ENCODE peak calls at places on chromosome 7, in seven cellular contexts. P is cardiac muscle cell, X is anterior cingulate cortex, B is hepatocyte, I is AG09309, D is left ventricle myocardium inferior, H is hepatic stellate cell. G is an unnamed sample.

GRCh38 chr7:26865094-26865388 is 651 bp upstream of the SKAP2 start:
- DNase-seq in D (peak), H (peak), I (no peak), P (no peak), B (no peak), X (no peak), G (no peak)

GRCh38 chr7:16811555-16811954 is 6.8 kb upstream of the AGR2 start:
- DNase-seq in D (no peak), H (peak), I (no peak), X (no peak), B (peak), P (no peak), G (no peak)

GRCh38 chr7:2539031-2540028 is 16.0 kb downstream of the BRAT1 start:
- DNase-seq in I (no peak), H (no peak), B (no peak), D (no peak), X (no peak), P (no peak), G (no peak)

GRCh38 chr7:25409897-25410635 is 181.8 kb upstream of the NPVF start:
- DNase-seq in D (no peak), P (no peak), I (no peak), H (no peak), X (no peak), B (no peak), G (no peak)

GRCh38 chr7:16926283-16926682 is 44.5 kb upstream of the AGR3 start:
- DNase-seq in X (no peak), H (peak), B (peak), P (peak), I (peak), D (peak), G (peak)

GRCh38 chr7:27161214-27161720 is 4.1 kb downstream of the HOXA9 start:
- DNase-seq in H (no peak), P (no peak), B (peak), D (peak), I (no peak), X (no peak), G (peak)

GRCh38 chr7:150972094-150972493 is 6.0 kb downstream of the KCNH2 start:
- DNase-seq in B (no peak), I (no peak), X (peak), D (peak), P (no peak), H (no peak), G (no peak)

GRCh38 chr7:55641273-55641691 is 69.0 kb upstream of the VOPP1 start:
- DNase-seq in D (no peak), X (peak), I (peak), B (peak), P (peak), H (peak), G (peak)

GRCh38 chr7:73541722-73542121 is 15.8 kb downstream of the BCL7B start:
- DNase-seq in B (no peak), P (no peak), X (no peak), D (no peak), H (no peak), I (no peak), G (no peak)

GRCh38 chr7:5422324-5423271 is 1.0 kb downstream of the TNRC18 start:
- DNase-seq in D (peak), P (peak), H (peak), I (no peak), B (peak), X (no peak), G (no peak)

GRCh38 chr7:46854958-46855473 is 726.9 kb downstream of the TNS3 start:
- DNase-seq in H (peak), B (no peak), I (peak), D (no peak), X (no peak), P (no peak), G (peak)

GRCh38 chr7:47482013-47482761 is 99.7 kb downstream of the TNS3 start:
- DNase-seq in H (peak), X (no peak), D (no peak), P (peak), I (peak), B (peak), G (peak)

GRCh38 chr7:51019231-51019844 is 236.6 kb upstream of the GRB10 start:
- DNase-seq in P (no peak), I (peak), D (no peak), H (no peak), X (no peak), B (no peak), G (no peak)

GRCh38 chr7:131692131-131692960 is 135.9 kb upstream of the PODXL start:
- DNase-seq in H (peak), I (no peak), B (peak), X (peak), D (peak), P (peak), G (peak)

GRCh38 chr7:1886361-1887064 is 216.4 kb downstream of the ELFN1 start:
- DNase-seq in X (no peak), D (peak), P (no peak), H (no peak), I (no peak), B (no peak), G (no peak)

GRCh38 chr7:149245744-149246143 is 6.3 kb downstream of the ZNF212 start:
- DNase-seq in X (no peak), B (no peak), H (no peak), P (no peak), I (no peak), D (no peak), G (no peak)

GRCh38 chr7:64653721-64654401 is 12.1 kb upstream of the ZNF107 start:
- DNase-seq in P (no peak), D (no peak), B (no peak), H (no peak), X (no peak), I (no peak), G (no peak)

GRCh38 chr7:86978804-86979506 is 80.5 kb downstream of the ELAPOR2 start:
- DNase-seq in H (no peak), X (no peak), P (no peak), D (no peak), I (no peak), B (no peak), G (no peak)

GRCh38 chr7:107580716-107581383 is 804 bp downstream of the BCAP29 start:
- DNase-seq in H (no peak), X (no peak), D (no peak), I (no peak), B (no peak), P (no peak), G (no peak)

GRCh38 chr7:156151658-156152057 is 339.4 kb upstream of the SHH start:
- DNase-seq in B (no peak), P (no peak), D (no peak), I (no peak), H (no peak), X (no peak), G (no peak)

GRCh38 chr7:107924841-107925490 is 34.0 kb downstream of the DLD start:
- DNase-seq in I (no peak), X (no peak), D (no peak), B (no peak), P (no peak), H (no peak), G (no peak)

GRCh38 chr7:100894860-100895700 is 608 bp downstream of the ACHE start:
- DNase-seq in I (no peak), D (peak), B (peak), H (peak), X (peak), P (peak), G (no peak)

GRCh38 chr7:2010551-2011265 is 222.0 kb downstream of the MAD1L1 start:
- DNase-seq in P (no peak), I (no peak), X (no peak), D (peak), H (no peak), B (no peak), G (no peak)

GRCh38 chr7:81869670-81870069 is 99.8 kb upstream of the HGF start:
- DNase-seq in P (no peak), B (no peak), X (no peak), H (no peak), D (no peak), I (no peak), G (no peak)

GRCh38 chr7:45590679-45591057 is 16.5 kb downstream of the ADCY1 start:
- DNase-seq in X (no peak), H (no peak), I (no peak), D (no peak), B (no peak), P (no peak), G (no peak)

GRCh38 chr7:1809601-1810258 is 139.7 kb downstream of the ELFN1 start:
- DNase-seq in X (no peak), P (no peak), B (no peak), H (no peak), D (no peak), I (no peak), G (no peak)

GRCh38 chr7:17580141-17580540 is 281.7 kb downstream of the AHR start:
- DNase-seq in D (no peak), I (no peak), X (peak), P (no peak), B (no peak), H (peak), G (peak)

GRCh38 chr7:96235281-96235680 is 86.6 kb downstream of the SLC25A13 start:
- DNase-seq in P (no peak), D (no peak), I (no peak), H (no peak), X (no peak), B (no peak), G (no peak)

GRCh38 chr7:266851-267840 is 22.8 kb upstream of the FOXL3 start:
- DNase-seq in I (no peak), D (no peak), X (no peak), P (peak), B (peak), H (no peak), G (no peak)

G was measured in GM04504.